ENCODE peak calls at places on chromosomes 4 and X, in five cellular contexts. One of them, this sample, is unnamed.

GRCh38 chrX:150574824-150575409 is 6.5 kb downstream of the MTM1 start:
- DNase-seq in GM12878: no peak
- DNase-seq in K562: no peak
- DNase-seq in H1: no peak
- DNase-seq in HepG2: no peak
- DNase-seq in this sample: no peak

GRCh38 chrX:40156472-40157227 is 58.9 kb upstream of the BCOR start:
- DNase-seq in GM12878: no peak
- DNase-seq in K562: no peak
- DNase-seq in H1: no peak
- DNase-seq in HepG2: no peak
- DNase-seq in this sample: no peak

GRCh38 chr4:140653718-140654515 is 85.2 kb upstream of the UCP1 start:
- DNase-seq in GM12878: no peak
- DNase-seq in K562: no peak
- DNase-seq in H1: no peak
- DNase-seq in HepG2: no peak
- DNase-seq in this sample: no peak

GRCh38 chr4:114087596-114088230 is 108.3 kb upstream of the ARSJ start:
- DNase-seq in GM12878: no peak
- DNase-seq in K562: no peak
- DNase-seq in H1: no peak
- DNase-seq in HepG2: no peak
- DNase-seq in this sample: no peak

GRCh38 chr4:1010522-1011021 is 854 bp upstream of the FGFRL1 start:
- DNase-seq in GM12878: no peak
- DNase-seq in K562: peak
- DNase-seq in H1: no peak
- DNase-seq in HepG2: no peak
- DNase-seq in this sample: peak

GRCh38 chrX:111168314-111168713 is 72.3 kb downstream of the PAK3 start:
- DNase-seq in GM12878: no peak
- DNase-seq in K562: peak
- DNase-seq in H1: no peak
- DNase-seq in HepG2: peak
- DNase-seq in this sample: no peak

GRCh38 chrX:133928365-133928764 is 57.0 kb downstream of the GPC3 start:
- DNase-seq in GM12878: no peak
- DNase-seq in K562: no peak
- DNase-seq in H1: no peak
- DNase-seq in HepG2: no peak
- DNase-seq in this sample: no peak

GRCh38 chrX:13223868-13224555 is 95.8 kb downstream of the ATXN3L start:
- DNase-seq in GM12878: no peak
- DNase-seq in K562: no peak
- DNase-seq in H1: no peak
- DNase-seq in HepG2: peak
- DNase-seq in this sample: peak

GRCh38 chrX:119573840-119574393 is 446 bp upstream of the UBE2A start:
- DNase-seq in GM12878: no peak
- DNase-seq in K562: peak
- DNase-seq in H1: no peak
- DNase-seq in HepG2: peak
- DNase-seq in this sample: peak

GRCh38 chr4:83223781-83224180 is 60.8 kb downstream of the COQ2 start:
- DNase-seq in GM12878: no peak
- DNase-seq in K562: no peak
- DNase-seq in H1: no peak
- DNase-seq in HepG2: no peak
- DNase-seq in this sample: no peak

GRCh38 chr4:61202638-61203495 is 2.7 kb downstream of the ADGRL3 start:
- DNase-seq in GM12878: no peak
- DNase-seq in K562: no peak
- DNase-seq in H1: no peak
- DNase-seq in HepG2: no peak
- DNase-seq in this sample: no peak

GRCh38 chrX:111131572-111131971 is 35.6 kb downstream of the PAK3 start:
- DNase-seq in GM12878: no peak
- DNase-seq in K562: no peak
- DNase-seq in H1: no peak
- DNase-seq in HepG2: no peak
- DNase-seq in this sample: no peak

GRCh38 chrX:31376408-31376807 is 304.6 kb upstream of the FTHL17 start:
- DNase-seq in GM12878: no peak
- DNase-seq in K562: no peak
- DNase-seq in H1: no peak
- DNase-seq in HepG2: no peak
- DNase-seq in this sample: no peak

GRCh38 chr4:185624248-185624568 is 88.9 kb upstream of the PDLIM3 start:
- DNase-seq in GM12878: no peak
- DNase-seq in K562: no peak
- DNase-seq in H1: no peak
- DNase-seq in HepG2: no peak
- DNase-seq in this sample: no peak

GRCh38 chrX:46576458-46576857 is 2.9 kb downstream of the CHST7 start:
- DNase-seq in GM12878: no peak
- DNase-seq in K562: no peak
- DNase-seq in H1: no peak
- DNase-seq in HepG2: no peak
- DNase-seq in this sample: no peak

GRCh38 chrX:97260679-97261078 is 377.0 kb downstream of the RPA4 start:
- DNase-seq in GM12878: no peak
- DNase-seq in K562: no peak
- DNase-seq in H1: no peak
- DNase-seq in HepG2: no peak
- DNase-seq in this sample: no peak

GRCh38 chrX:37060999-37061398 is 52.8 kb downstream of the FAM47C start:
- DNase-seq in GM12878: no peak
- DNase-seq in K562: peak
- DNase-seq in H1: no peak
- DNase-seq in HepG2: peak
- DNase-seq in this sample: peak

GRCh38 chr4:14095881-14096280 is 468.4 kb upstream of the BOD1L1 start:
- DNase-seq in GM12878: no peak
- DNase-seq in K562: no peak
- DNase-seq in H1: no peak
- DNase-seq in HepG2: no peak
- DNase-seq in this sample: no peak

GRCh38 chr4:94214703-94215360 is 7.2 kb downstream of the SMARCAD1 start:
- DNase-seq in GM12878: no peak
- DNase-seq in K562: no peak
- DNase-seq in H1: no peak
- DNase-seq in HepG2: no peak
- DNase-seq in this sample: no peak

GRCh38 chr4:39514888-39515401 is 12.3 kb downstream of the UGDH start:
- DNase-seq in GM12878: no peak
- DNase-seq in K562: peak
- DNase-seq in H1: no peak
- DNase-seq in HepG2: peak
- DNase-seq in this sample: peak

GRCh38 chr4:692771-693554 is 4.0 kb upstream of the SLC49A3 start:
- DNase-seq in GM12878: no peak
- DNase-seq in K562: peak
- DNase-seq in H1: no peak
- DNase-seq in HepG2: peak
- DNase-seq in this sample: no peak

GRCh38 chrX:112270991-112271390 is 188.4 kb upstream of the TRPC5 start:
- DNase-seq in GM12878: no peak
- DNase-seq in K562: no peak
- DNase-seq in H1: no peak
- DNase-seq in HepG2: no peak
- DNase-seq in this sample: no peak

GRCh38 chrX:30887721-30888120 is 1.3 kb downstream of the TAB3 start:
- DNase-seq in GM12878: no peak
- DNase-seq in K562: no peak
- DNase-seq in H1: no peak
- DNase-seq in HepG2: no peak
- DNase-seq in this sample: no peak

GRCh38 chrX:57906790-57907189 is 3.5 kb downstream of the ZXDA start:
- DNase-seq in GM12878: no peak
- DNase-seq in K562: no peak
- DNase-seq in H1: no peak
- DNase-seq in HepG2: no peak
- DNase-seq in this sample: no peak

GRCh38 chrX:140501940-140502468 is 2.9 kb downstream of the SOX3 start:
- DNase-seq in GM12878: no peak
- DNase-seq in K562: no peak
- DNase-seq in H1: no peak
- DNase-seq in HepG2: no peak
- DNase-seq in this sample: no peak

GRCh38 chr4:88690355-88690754 is 7.3 kb downstream of the NAP1L5 start:
- DNase-seq in GM12878: no peak
- DNase-seq in K562: peak
- DNase-seq in H1: no peak
- DNase-seq in HepG2: no peak
- DNase-seq in this sample: no peak

GRCh38 chrX:2829066-2829430 is 318 bp downstream of the GYG2 start:
- DNase-seq in GM12878: no peak
- DNase-seq in K562: no peak
- DNase-seq in H1: no peak
- DNase-seq in HepG2: no peak
- DNase-seq in this sample: no peak

GRCh38 chrX:106931831-106932491 is 11.8 kb downstream of the CLDN2 start:
- DNase-seq in GM12878: no peak
- DNase-seq in K562: no peak
- DNase-seq in H1: no peak
- DNase-seq in HepG2: peak
- DNase-seq in this sample: no peak

GRCh38 chrX:153339662-153340061 is 5.7 kb downstream of the ZNF275 start:
- DNase-seq in GM12878: no peak
- DNase-seq in K562: peak
- DNase-seq in H1: no peak
- DNase-seq in HepG2: no peak
- DNase-seq in this sample: no peak

GRCh38 chr4:36269116-36269515 is 12.3 kb upstream of the DTHD1 start:
- DNase-seq in GM12878: no peak
- DNase-seq in K562: no peak
- DNase-seq in H1: no peak
- DNase-seq in HepG2: no peak
- DNase-seq in this sample: no peak

GRCh38 chrX:153576961-153577360 is 22.0 kb downstream of the CCNQ start:
- DNase-seq in GM12878: no peak
- DNase-seq in K562: no peak
- DNase-seq in H1: no peak
- DNase-seq in HepG2: no peak
- DNase-seq in this sample: no peak

GRCh38 chr4:54662123-54662522 is 4.4 kb downstream of the KIT start:
- DNase-seq in GM12878: no peak
- DNase-seq in K562: no peak
- DNase-seq in H1: no peak
- DNase-seq in HepG2: no peak
- DNase-seq in this sample: no peak

GRCh38 chr4:43682551-43682950 is 766.1 kb downstream of the KCTD8 start:
- DNase-seq in GM12878: no peak
- DNase-seq in K562: no peak
- DNase-seq in H1: no peak
- DNase-seq in HepG2: no peak
- DNase-seq in this sample: no peak

GRCh38 chr4:3232871-3233271 is 16.1 kb upstream of the MSANTD1 start:
- DNase-seq in GM12878: no peak
- DNase-seq in K562: no peak
- DNase-seq in H1: no peak
- DNase-seq in HepG2: no peak
- DNase-seq in this sample: no peak

GRCh38 chrX:139559383-139560042 is 29.0 kb downstream of the F9 start:
- DNase-seq in GM12878: peak
- DNase-seq in K562: peak
- DNase-seq in H1: no peak
- DNase-seq in HepG2: peak
- DNase-seq in this sample: peak

GRCh38 chr4:23884731-23885130 is 5.1 kb downstream of the PPARGC1A start:
- DNase-seq in GM12878: no peak
- DNase-seq in K562: no peak
- DNase-seq in H1: no peak
- DNase-seq in HepG2: no peak
- DNase-seq in this sample: no peak
- TF ChIP-seq JUND in GM12878: no peak
- TF ChIP-seq JUND in K562: no peak
- TF ChIP-seq JUND in H1: no peak
- TF ChIP-seq JUND in HepG2: no peak
- TF ChIP-seq JUND in this sample: no peak

DNA sequence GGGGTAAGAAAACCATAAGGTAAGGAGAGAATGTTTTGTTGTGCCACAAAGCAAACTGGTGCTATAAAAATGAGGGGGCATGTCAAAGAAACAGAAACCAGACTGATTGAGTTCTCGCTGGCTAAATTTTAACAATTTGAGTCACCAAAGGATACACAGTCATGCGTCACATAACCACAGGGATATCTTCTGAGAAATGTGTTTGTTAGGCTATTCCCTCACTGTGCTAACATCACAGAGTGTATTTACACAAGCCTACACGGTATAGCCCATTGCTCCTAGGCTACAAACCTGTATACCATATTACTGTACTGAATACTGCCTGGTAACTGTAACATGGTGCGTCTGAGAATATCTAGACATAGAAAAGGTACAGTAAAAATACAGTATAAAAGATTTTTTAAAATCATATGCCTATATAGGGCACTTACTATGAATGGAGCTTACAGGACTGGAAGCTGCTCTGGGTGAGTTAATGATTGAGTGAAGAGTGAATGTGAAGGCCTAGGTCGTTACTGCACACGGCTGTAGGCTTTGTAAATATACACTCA is 50.1 kb downstream of the FBXW7 start:
- DNase-seq in GM12878: peak
- DNase-seq in K562: no peak
- DNase-seq in H1: no peak
- DNase-seq in HepG2: peak
- DNase-seq in this sample: no peak
- H3K9ac ChIP-seq in GM12878: no peak
- H3K9ac ChIP-seq in K562: no peak
- H3K9ac ChIP-seq in H1: no peak
- H3K9ac ChIP-seq in HepG2: peak
- H3K9ac ChIP-seq in this sample: no peak

GRCh38 chr4:80967346-80967745 is 63.2 kb upstream of the BMP3 start:
- DNase-seq in GM12878: no peak
- DNase-seq in K562: no peak
- DNase-seq in H1: no peak
- DNase-seq in HepG2: no peak
- DNase-seq in this sample: no peak

GRCh38 chr4:80963051-80963450 is 67.5 kb upstream of the BMP3 start:
- DNase-seq in GM12878: no peak
- DNase-seq in K562: no peak
- DNase-seq in H1: no peak
- DNase-seq in HepG2: no peak
- DNase-seq in this sample: no peak
- TF ChIP-seq CEBPB in GM12878: no peak
- TF ChIP-seq CEBPB in K562: no peak
- TF ChIP-seq CEBPB in H1: no peak
- TF ChIP-seq CEBPB in HepG2: no peak
- TF ChIP-seq CEBPB in this sample: no peak

DNA sequence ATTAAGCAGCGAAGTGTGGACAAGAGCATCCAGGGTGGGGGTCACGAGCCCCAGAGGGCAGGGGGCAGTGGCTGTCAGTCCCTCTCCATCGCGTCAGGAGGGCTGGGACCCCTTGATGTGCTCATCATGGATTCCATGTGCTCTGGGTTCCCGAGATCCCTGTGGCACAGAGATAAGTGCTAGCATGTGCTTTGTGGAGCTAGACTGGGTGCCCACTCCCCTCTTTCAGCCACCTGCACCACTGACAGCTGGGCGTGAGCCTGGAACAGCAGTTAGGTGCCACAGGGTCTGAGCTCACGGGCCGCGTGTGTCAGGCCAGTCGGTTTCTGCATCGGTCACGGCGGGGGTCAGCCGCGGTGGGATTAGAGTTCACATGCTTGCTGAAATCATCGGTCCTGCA is 24.3 kb downstream of the CPZ start:
- DNase-seq in GM12878: no peak
- DNase-seq in K562: no peak
- DNase-seq in H1: no peak
- DNase-seq in HepG2: no peak
- DNase-seq in this sample: no peak
- TF ChIP-seq JUND in GM12878: no peak
- TF ChIP-seq JUND in K562: no peak
- TF ChIP-seq JUND in H1: no peak
- TF ChIP-seq JUND in HepG2: no peak
- TF ChIP-seq JUND in this sample: no peak